ENCODE peak calls at places on chromosomes 3 and 15, in five cellular contexts. R is CD4-positive, alpha-beta memory T cell; A is spleen; X is CD8-positive, alpha-beta memory T cell; E is hepatocyte. K is an unnamed sample.

GRCh38 chr3:37667359-37667758 is 194.3 kb upstream of the CTDSPL start:
- DNase-seq in R (no peak), A (no peak), X (no peak), E (no peak), K (no peak)

GRCh38 chr3:128619146-128619890 is 31.3 kb downstream of the RPN1 start:
- DNase-seq in R (no peak), A (no peak), X (no peak), E (no peak), K (no peak)

GRCh38 chr15:57895291-57895690 is 170.2 kb downstream of the ALDH1A2 start:
- DNase-seq in R (no peak), A (no peak), X (no peak), E (no peak), K (no peak)

GRCh38 chr3:186105543-186105942 is 3.3 kb downstream of the ETV5 start:
- DNase-seq in R (no peak), A (no peak), X (no peak), E (no peak), K (no peak)

GRCh38 chr15:45387379-45388007 is 9.1 kb upstream of the GATM start:
- DNase-seq in R (no peak), A (no peak), X (no peak), E (peak), K (no peak)

GRCh38 chr3:66816110-66816761 is 181.9 kb upstream of the KBTBD8 start:
- DNase-seq in R (peak), A (no peak), X (peak), E (peak), K (no peak)

GRCh38 chr15:43511012-43511885 is 6.2 kb upstream of the MAP1A start:
- DNase-seq in R (no peak), A (no peak), X (peak), E (peak), K (peak)

GRCh38 chr3:171320721-171321120 is 139.5 kb downstream of the TNIK start:
- DNase-seq in R (no peak), A (no peak), X (no peak), E (no peak), K (no peak)

GRCh38 chr3:123256256-123256655 is 54.5 kb downstream of the SEC22A start:
- DNase-seq in R (no peak), A (no peak), X (no peak), E (no peak), K (no peak)

GRCh38 chr3:123262226-123262625 is 60.5 kb downstream of the SEC22A start:
- DNase-seq in R (no peak), A (no peak), X (no peak), E (no peak), K (no peak)

GRCh38 chr3:123258359-123258758 is 56.6 kb downstream of the SEC22A start:
- DNase-seq in R (no peak), A (no peak), X (no peak), E (no peak), K (no peak)

GRCh38 chr3:123261666-123262065 is 59.9 kb downstream of the SEC22A start:
- DNase-seq in R (no peak), A (no peak), X (no peak), E (no peak), K (no peak)

DNA sequence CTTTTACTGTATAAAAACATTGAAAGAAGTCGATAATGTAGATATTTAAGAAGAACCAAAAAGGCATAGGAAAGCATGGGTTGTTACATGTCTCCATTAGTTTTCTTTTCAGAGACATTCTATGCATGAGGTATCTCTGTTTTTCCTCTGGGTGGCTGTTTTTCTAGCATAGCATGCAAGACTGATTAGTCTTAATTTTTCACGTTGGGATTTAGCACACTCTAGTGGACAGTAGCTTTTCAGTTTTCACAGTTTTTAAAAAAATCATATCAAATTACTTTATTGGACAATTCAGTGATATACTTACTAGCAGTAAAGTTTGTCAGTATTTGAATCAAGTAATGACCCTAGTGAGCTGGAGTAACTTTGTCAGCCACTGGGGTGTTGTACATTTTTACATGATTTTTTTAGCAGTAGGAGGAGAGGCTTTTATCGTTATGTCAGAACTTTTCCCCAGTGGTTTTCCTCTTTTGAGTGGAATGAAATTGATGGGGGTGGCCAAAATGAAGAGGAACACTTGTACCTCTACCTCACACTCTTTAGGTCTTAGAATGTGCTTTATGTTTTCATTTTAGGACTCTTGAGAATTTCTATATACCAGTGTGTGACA is 57.2 kb downstream of the SEC22A start:
- DNase-seq in R (peak), A (no peak), X (peak), E (peak), K (no peak)
- H3K27ac ChIP-seq in R (no peak), A (no peak), X (no peak), E (no peak), K (no peak)

GRCh38 chr15:64857421-64857820 is 15.7 kb downstream of the PLEKHO2 start:
- DNase-seq in R (no peak), A (no peak), X (no peak), E (no peak), K (no peak)

GRCh38 chr15:64856429-64857145 is 14.9 kb downstream of the PLEKHO2 start:
- DNase-seq in R (no peak), A (no peak), X (no peak), E (peak), K (peak)

GRCh38 chr15:64859226-64859625 is 17.5 kb downstream of the PLEKHO2 start:
- DNase-seq in R (no peak), A (no peak), X (no peak), E (no peak), K (no peak)

GRCh38 chr15:64855206-64856000 is 13.7 kb downstream of the PLEKHO2 start:
- DNase-seq in R (no peak), A (no peak), X (no peak), E (no peak), K (peak)

DNA sequence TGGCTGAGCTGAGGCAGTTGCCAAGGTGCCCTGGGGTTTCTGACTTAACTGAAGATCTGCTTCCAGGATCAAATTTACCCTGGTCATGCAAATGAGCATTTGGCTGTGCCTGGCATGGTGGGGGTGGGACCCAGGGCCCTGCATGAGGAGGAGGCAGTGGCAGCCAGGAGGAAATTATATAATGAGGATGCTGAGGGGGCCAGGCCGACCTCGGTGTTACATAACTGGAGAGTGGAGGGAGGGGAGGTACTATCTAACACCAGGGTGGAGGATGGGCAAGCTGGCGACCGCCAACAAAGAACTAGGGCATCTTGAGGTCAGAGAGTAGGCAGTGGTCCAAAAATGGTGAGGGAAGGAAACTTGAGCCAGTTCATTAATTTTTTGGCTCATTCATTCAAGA is 16.4 kb downstream of the PLEKHO2 start:
- DNase-seq in R (peak), A (no peak), X (no peak), E (no peak), K (no peak)
- H3K27ac ChIP-seq in R (no peak), A (peak), X (no peak), E (peak), K (no peak)

GRCh38 chr3:114364806-114365205 is 71.0 kb downstream of the TIGIT start:
- DNase-seq in R (no peak), A (no peak), X (no peak), E (no peak), K (no peak)

GRCh38 chr3:114365268-114365667 is 71.4 kb downstream of the TIGIT start:
- DNase-seq in R (no peak), A (no peak), X (no peak), E (no peak), K (no peak)

GRCh38 chr3:114363554-114364202 is 69.8 kb downstream of the TIGIT start:
- DNase-seq in R (no peak), A (no peak), X (no peak), E (peak), K (no peak)

GRCh38 chr3:114361391-114361790 is 67.6 kb downstream of the TIGIT start:
- DNase-seq in R (no peak), A (no peak), X (no peak), E (no peak), K (no peak)

DNA sequence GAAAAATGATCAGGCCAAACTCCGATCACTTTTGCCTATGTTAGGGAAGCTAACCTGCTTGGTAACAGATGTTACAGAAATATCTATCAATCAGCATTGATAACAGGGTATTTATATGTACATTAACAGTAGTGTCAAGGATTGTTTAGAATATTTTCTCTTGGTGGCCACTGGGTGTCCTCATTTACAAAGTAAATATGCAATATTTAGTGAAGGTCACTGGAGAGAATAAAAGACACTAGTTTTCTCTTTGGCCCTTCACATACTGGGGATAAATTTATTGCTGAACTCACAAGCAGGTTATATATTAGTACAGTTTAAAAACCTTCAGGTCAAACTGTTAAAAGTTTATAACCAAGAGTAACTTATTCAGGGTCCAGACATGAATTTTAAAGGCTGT is 69.0 kb downstream of the TIGIT start:
- DNase-seq in R (no peak), A (no peak), X (no peak), E (peak), K (no peak)
- H3K27ac ChIP-seq in R (no peak), A (no peak), X (no peak), E (no peak), K (peak)

GRCh38 chr3:3801510-3801841 is 2.2 kb downstream of the LRRN1 start:
- DNase-seq in R (no peak), A (no peak), X (no peak), E (no peak), K (no peak)

GRCh38 chr3:3800076-3800448 is 831 bp downstream of the LRRN1 start:
- DNase-seq in R (no peak), A (peak), X (no peak), E (peak), K (no peak)

GRCh38 chr3:3800685-3801509 is 1.7 kb downstream of the LRRN1 start:
- DNase-seq in R (no peak), A (peak), X (peak), E (peak), K (peak)

GRCh38 chr3:3799173-3800075 is at the start of gene LRRN1:
- DNase-seq in R (peak), A (peak), X (peak), E (peak), K (peak)

DNA sequence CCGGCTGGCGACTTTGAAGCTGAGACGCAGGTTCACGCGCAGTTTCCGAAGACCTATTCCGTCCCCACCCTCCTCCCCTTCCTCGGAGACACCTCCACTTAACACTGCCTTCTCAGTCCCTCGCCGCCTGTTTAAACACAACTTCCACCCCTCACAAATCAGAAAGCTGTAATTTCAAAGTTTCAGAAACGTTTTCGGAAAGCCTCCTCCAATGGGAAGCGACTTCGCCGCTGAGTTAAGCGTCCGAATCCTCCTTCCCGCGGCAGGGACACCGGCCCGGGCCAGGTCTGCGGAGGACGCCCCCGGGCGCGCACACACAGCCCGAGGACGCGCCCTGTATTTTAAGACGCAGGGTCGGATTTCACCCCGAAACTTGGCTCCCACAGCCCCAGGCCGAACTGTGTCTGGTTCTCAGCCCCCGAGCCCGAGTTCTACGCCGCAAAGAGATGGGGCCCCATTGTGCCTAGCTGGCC is 554 bp upstream of the LRRN1 start:
- DNase-seq in R (peak), A (peak), X (peak), E (peak), K (peak)
- H3K27ac ChIP-seq in R (no peak), A (peak), X (no peak), E (peak), K (peak)

K was measured in caudate nucleus.